ENCODE peak calls at places on chromosome 7, in ten cellular contexts. N, G, U, I, E, V, X, J, T and Y are unnamed samples.

GRCh38 chr7:157483515-157483914 is 146.7 kb downstream of the DNAJB6 start:
- DNase-seq in N (no peak), G (no peak), U (no peak), I (no peak), E (no peak), V (no peak), X (no peak), J (no peak), T (no peak), Y (no peak)

GRCh38 chr7:95693551-95694333 is 78.6 kb upstream of the DYNC1I1 start:
- DNase-seq in N (no peak), G (peak; percentile 52), U (peak; percentile 25), I (no peak), E (peak; percentile 15), V (peak; percentile 35), X (no peak), J (no peak), T (no peak), Y (no peak)

GRCh38 chr7:22604246-22604645 is 104.3 kb upstream of the STEAP1B start:
- DNase-seq in N (no peak), G (no peak), U (no peak), I (no peak), E (no peak), V (peak; percentile 59), X (no peak), J (no peak), T (peak; percentile 52), Y (no peak)

GRCh38 chr7:70647801-70648491 is 484.0 kb upstream of the GALNT17 start:
- DNase-seq in N (no peak), G (no peak), U (no peak), I (peak; percentile 40), E (no peak), V (peak; percentile 57), X (no peak), J (no peak), T (peak; percentile 68), Y (no peak)

GRCh38 chr7:150631084-150631824 is 931 bp downstream of the GIMAP6 start:
- DNase-seq in N (peak; percentile 62), G (no peak), U (no peak), I (no peak), E (no peak), V (no peak), X (no peak), J (no peak), T (no peak), Y (no peak)

GRCh38 chr7:91892821-91893340 is 12.4 kb upstream of the MTERF1 start:
- DNase-seq in N (no peak), G (peak; percentile 38), U (no peak), I (no peak), E (peak; percentile 86), V (peak; percentile 52), X (no peak), J (no peak), T (peak; percentile 76), Y (no peak)

GRCh38 chr7:90648107-90648506 is 52.0 kb downstream of the CDK14 start:
- DNase-seq in N (no peak), G (no peak), U (no peak), I (no peak), E (no peak), V (no peak), X (no peak), J (no peak), T (no peak), Y (no peak)

GRCh38 chr7:79084423-79084822 is 369.0 kb downstream of the MAGI2 start:
- DNase-seq in N (no peak), G (no peak), U (no peak), I (no peak), E (peak; percentile 54), V (no peak), X (no peak), J (no peak), T (no peak), Y (no peak)

GRCh38 chr7:13800694-13801448 is 188.6 kb downstream of the ETV1 start:
- DNase-seq in N (no peak), G (peak; percentile 74), U (no peak), I (peak; percentile 42), E (peak; percentile 86), V (peak; percentile 92), X (peak; percentile 75), J (no peak), T (peak; percentile 93), Y (peak; percentile 71)

GRCh38 chr7:143354376-143354775 is 8.1 kb downstream of the FAM131B start:
- DNase-seq in N (no peak), G (no peak), U (no peak), I (no peak), E (no peak), V (no peak), X (no peak), J (no peak), T (no peak), Y (no peak)

GRCh38 chr7:123994449-123994848 is 38.4 kb downstream of the TMEM229A start:
- DNase-seq in N (no peak), G (no peak), U (no peak), I (no peak), E (no peak), V (no peak), X (no peak), J (no peak), T (no peak), Y (no peak)
- TF ChIP-seq CTCF in N (no peak), G (no peak), U (no peak), I (no peak), E (no peak), V (no peak), X (no peak), J (no peak), T (no peak), Y (no peak)

DNA sequence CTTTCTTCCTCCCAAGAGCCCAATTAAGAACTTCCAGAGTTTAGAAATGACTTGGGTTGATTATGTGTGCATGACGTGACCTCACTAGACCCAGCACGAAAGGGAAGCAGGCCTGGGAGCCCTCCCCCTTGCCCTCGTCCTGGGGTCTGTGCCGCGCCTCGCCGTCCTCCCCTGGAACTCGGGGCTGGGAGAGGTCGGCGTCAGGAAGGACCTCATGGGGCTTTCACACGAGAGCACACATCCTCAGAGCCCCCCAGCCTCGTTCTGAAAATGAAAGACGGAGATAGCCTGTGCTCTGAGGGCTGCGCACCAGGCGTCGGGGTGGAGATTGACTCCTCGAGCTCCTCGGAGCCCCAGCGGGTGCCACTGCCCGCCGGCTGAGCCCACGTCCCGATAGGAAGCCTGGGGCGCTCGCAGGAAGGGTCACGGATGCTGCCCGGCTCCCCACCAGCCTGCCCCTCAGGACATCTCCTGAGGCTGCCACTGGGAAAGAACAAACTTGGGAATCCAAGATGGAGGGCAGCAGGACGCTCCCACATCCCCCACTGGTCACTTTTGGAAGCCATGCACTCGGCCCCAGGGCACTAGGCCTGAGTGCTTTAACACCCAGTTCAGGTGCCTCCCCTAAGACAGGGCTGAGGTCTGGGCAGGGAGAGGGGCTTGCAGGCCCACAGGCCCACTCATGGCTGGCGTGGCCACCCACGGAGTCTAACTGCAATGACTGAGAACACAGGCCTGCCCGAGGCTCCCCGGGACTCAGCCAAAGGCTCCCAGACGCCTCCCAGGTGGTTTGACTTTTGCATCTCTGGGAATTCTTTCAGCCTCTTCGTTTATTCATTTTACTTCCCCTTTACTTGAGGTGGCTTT is 37.6 kb downstream of the PTPRN2 start:
- DNase-seq in N (peak; percentile 26), G (no peak), U (no peak), I (no peak), E (no peak), V (no peak), X (no peak), J (no peak), T (no peak), Y (no peak)
- H3K27ac ChIP-seq in N (no peak overlapping the region), G (no peak overlapping the region), U (no peak overlapping the region), I (no peak overlapping the region), E (no peak overlapping the region), V (no peak overlapping the region), X (peak overlapping the region; percentile 42), J (no peak overlapping the region), T (no peak overlapping the region), Y (no peak overlapping the region)

DNA sequence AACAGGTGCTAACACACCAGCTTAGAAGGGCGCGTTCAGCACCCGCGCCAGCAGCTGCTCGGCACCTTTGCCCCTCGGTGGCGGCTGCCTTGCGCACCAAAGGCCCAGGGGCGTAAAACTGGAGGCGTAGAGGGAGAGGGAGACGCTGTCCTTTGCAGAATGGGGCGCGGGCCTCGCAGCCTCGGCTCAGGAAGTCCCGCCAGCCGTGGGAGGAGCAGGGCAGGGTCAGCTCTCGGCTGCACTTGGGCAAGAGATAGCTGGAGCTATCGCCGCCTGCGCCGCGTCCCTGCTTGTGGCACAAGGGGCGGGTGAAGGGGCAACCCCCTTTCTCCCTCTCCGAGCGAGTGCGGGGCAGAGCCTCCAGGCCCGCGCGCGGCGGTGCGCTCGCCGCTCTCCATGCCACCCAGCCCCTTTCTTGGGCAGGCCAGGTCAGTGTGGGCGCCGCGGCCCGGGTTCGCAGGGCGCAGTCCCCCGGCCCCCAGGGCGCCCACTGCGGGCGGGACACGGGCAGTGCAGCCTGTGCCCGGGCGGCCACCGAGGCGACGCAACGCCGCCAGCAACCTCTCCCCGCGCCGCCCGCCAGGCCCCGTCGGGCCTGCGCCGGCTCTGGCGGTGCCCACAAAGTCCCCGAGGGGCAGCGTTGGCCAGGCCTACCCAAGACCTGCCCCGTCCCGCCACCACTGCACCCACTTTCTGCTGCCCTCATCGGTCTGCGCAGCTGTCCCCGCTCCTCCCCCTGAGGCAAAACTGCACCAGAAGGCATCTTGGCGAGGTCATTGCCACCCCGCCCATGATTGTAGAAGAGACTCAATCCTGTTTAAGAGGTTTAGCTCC is 4.1 kb downstream of the NEUROD6 start:
- DNase-seq in N (no peak), G (no peak), U (no peak), I (no peak), E (no peak), V (no peak), X (no peak), J (no peak), T (no peak), Y (no peak)
- TF ChIP-seq CTCF in N (no peak), G (no peak), U (peak; percentile 17), I (no peak), E (no peak), V (no peak), X (no peak), J (no peak), T (no peak), Y (no peak)

DNA sequence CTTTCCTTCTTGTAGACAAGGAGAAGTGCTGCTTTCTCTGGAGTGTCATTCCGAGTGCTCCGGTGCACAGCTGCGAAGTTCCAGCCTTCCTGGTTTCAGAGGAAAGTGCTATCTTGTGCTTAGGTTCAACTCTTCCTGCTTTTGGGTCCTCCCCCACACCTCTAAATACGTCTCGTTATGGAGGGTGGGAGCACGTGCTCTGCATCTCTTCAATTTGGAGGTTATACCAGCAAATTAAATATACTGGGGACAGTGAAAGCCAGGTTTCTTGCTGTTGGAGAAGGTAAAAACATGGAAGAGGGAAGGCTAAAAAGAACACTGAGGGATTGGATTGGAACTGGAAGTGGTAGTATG is 2.4 kb upstream of the ESYT2 start:
- DNase-seq in N (no peak), G (no peak), U (no peak), I (no peak), E (no peak), V (no peak), X (no peak), J (no peak), T (no peak), Y (no peak)
- H3K27ac ChIP-seq in N (no peak overlapping the region), G (no peak overlapping the region), U (no peak overlapping the region), I (no peak overlapping the region), E (no peak overlapping the region), V (no peak overlapping the region), X (no peak overlapping the region), J (no peak overlapping the region), T (no peak overlapping the region), Y (no peak overlapping the region)

GRCh38 chr7:44999245-45000095 is 531 bp upstream of the CCM2 start:
- DNase-seq in N (peak; percentile 100), G (peak; percentile 100), U (peak; percentile 99), I (peak; percentile 99), E (peak; percentile 98), V (peak; percentile 99), X (peak; percentile 99), J (peak; percentile 100), T (peak; percentile 96), Y (peak; percentile 98)
- TF ChIP-seq CTCF in N (peak; percentile 7), G (no peak), U (no peak), I (no peak), E (no peak), V (no peak), X (peak; percentile 5), J (no peak), T (no peak), Y (no peak)